ENCODE peak calls at places on chromosomes 11 and 22, in eight cellular contexts. Q is GM12891; C is COR-L47; H is NCI-H2029; M is H4; V is effector memory CD8-positive, alpha-beta T cell; S is Right ventricle myocardium superior; Y is stimulated activated CD8-positive, alpha-beta memory T cell treated with anti-CD3 and anti-CD28 coated beads, Interleukin-7, amount 100 ng/mL, for 1 hour. G is an unnamed sample.

GRCh38 chr22:17199131-17199731 is 20.0 kb downstream of the ADA2 start:
- DNase-seq in Q (no peak), C (no peak), H (peak), M (no peak), V (no peak), S (peak), Y (no peak), G (no peak)

GRCh38 chr11:65498042-65498726 is 661 bp upstream of the MALAT1 start:
- DNase-seq in Q (no peak), C (peak), H (peak), M (peak), V (peak), S (no peak), Y (no peak), G (no peak)

GRCh38 chr11:14644396-14645246 is 1.0 kb downstream of the PDE3B start:
- DNase-seq in Q (peak), C (peak), H (peak), M (no peak), V (no peak), S (peak), Y (no peak), G (no peak)

GRCh38 chr11:92707173-92707619 is 262.3 kb upstream of the MTNR1B start:
- DNase-seq in Q (no peak), C (peak), H (peak), M (no peak), V (no peak), S (no peak), Y (no peak), G (no peak)

GRCh38 chr11:19697721-19698121 is 14.9 kb upstream of the NAV2 start:
- DNase-seq in Q (no peak), C (no peak), H (no peak), M (no peak), V (no peak), S (no peak), Y (no peak), G (no peak)

GRCh38 chr11:126833020-126833419 is 167.6 kb downstream of the KIRREL3 start:
- DNase-seq in Q (no peak), C (no peak), H (no peak), M (no peak), V (no peak), S (no peak), Y (no peak), G (no peak)

GRCh38 chr22:30574095-30574981 is at the start of gene GAL3ST1:
- DNase-seq in Q (no peak), C (no peak), H (no peak), M (no peak), V (no peak), S (no peak), Y (no peak), G (no peak)

GRCh38 chr11:111077938-111078337 is 167.6 kb upstream of the POU2AF2 start:
- DNase-seq in Q (no peak), C (no peak), H (no peak), M (no peak), V (no peak), S (no peak), Y (no peak), G (no peak)

GRCh38 chr11:33733978-33734377 is 2.2 kb downstream of the CD59 start:
- DNase-seq in Q (no peak), C (no peak), H (peak), M (no peak), V (no peak), S (no peak), Y (no peak), G (no peak)

GRCh38 chr22:21593406-21594232 is 26.1 kb downstream of the UBE2L3 start:
- DNase-seq in Q (no peak), C (no peak), H (no peak), M (no peak), V (no peak), S (peak), Y (no peak), G (no peak)

GRCh38 chr11:122733301-122733686 is 77.8 kb downstream of the UBASH3B start:
- DNase-seq in Q (no peak), C (peak), H (peak), M (no peak), V (no peak), S (peak), Y (no peak), G (no peak)

GRCh38 chr11:128724891-128725611 is 31.2 kb downstream of the FLI1 start:
- DNase-seq in Q (no peak), C (no peak), H (no peak), M (no peak), V (no peak), S (no peak), Y (no peak), G (no peak)